ENCODE peak calls at places on chromosomes 2 and 18, in eight cellular contexts. I is HTR-8/SVneo; J is colonic mucosa; Y is foreskin fibroblast; L is iris pigment epithelial cell; D is chondrocyte; Q is stimulated activated CD8-positive, alpha-beta memory T cell treated with anti-CD3 and anti-CD28 coated beads, Interleukin-2, amount 100 ng/mL, for 48 hours; P is fibroblast of the aortic adventitia. Z is an unnamed sample.

GRCh38 chr2:130796280-130796679 is 40.4 kb upstream of the ARHGEF4 start:
- DNase-seq in L (no peak), D (peak; percentile 58), Y (no peak), I (no peak), J (no peak), P (no peak), Q (no peak), Z (no peak)

GRCh38 chr18:73927494-73927893 is 220.1 kb downstream of the FBXO15 start:
- DNase-seq in P (no peak), Y (no peak), J (no peak), I (no peak), Q (no peak), D (no peak), L (no peak), Z (no peak)

GRCh38 chr2:65383571-65384488 is 48.6 kb downstream of the SPRED2 start:
- DNase-seq in Q (no peak), Y (peak; percentile 57), I (no peak), P (peak; percentile 79), D (no peak), J (peak; percentile 66), L (no peak), Z (no peak)

GRCh38 chr2:3169106-3169870 is 208.3 kb downstream of the EIPR1 start:
- DNase-seq in D (no peak), P (peak; percentile 10), L (peak; percentile 74), I (peak; percentile 26), Q (no peak), J (no peak), Y (peak; percentile 89), Z (no peak)

GRCh38 chr2:8239402-8240127 is 442.3 kb upstream of the ID2 start:
- DNase-seq in L (no peak), P (no peak), J (no peak), I (no peak), D (no peak), Q (peak; percentile 8), Y (no peak), Z (no peak)

GRCh38 chr2:26793518-26793917 is 7.7 kb downstream of the CENPA start:
- DNase-seq in D (no peak), I (no peak), L (no peak), Q (no peak), J (no peak), P (no peak), Y (no peak), Z (no peak)

GRCh38 chr2:17257194-17257909 is 260.9 kb downstream of the RAD51AP2 start:
- DNase-seq in Q (no peak), P (peak; percentile 2), I (no peak), Y (peak; percentile 14), J (no peak), L (peak; percentile 16), D (no peak), Z (no peak)

GRCh38 chr2:241882090-241882625 is 12.6 kb downstream of the RTP5 start:
- DNase-seq in Q (peak; percentile 62), J (peak; percentile 72), I (no peak), L (peak; percentile 11), D (no peak), P (no peak), Y (peak; percentile 60), Z (no peak)

GRCh38 chr2:71779306-71779855 is 326.0 kb downstream of the DYSF start:
- DNase-seq in Q (no peak), Y (peak; percentile 46), D (no peak), L (peak; percentile 45), J (no peak), P (peak; percentile 65), I (no peak), Z (no peak)